ENCODE peak calls at places on chromosomes 16 and 17, in four cellular contexts. L, Z, D and B are unnamed samples.

GRCh38 chr17:44602390-44602789 is 45.1 kb downstream of the FZD2 start:
- DNase-seq in L (no peak), Z (no peak), D (no peak), B (no peak)

GRCh38 chr16:12906271-12906670 is 4.9 kb downstream of the SHISA9 start:
- DNase-seq in L (no peak), Z (no peak), D (no peak), B (no peak)

GRCh38 chr16:74117798-74118197 is 178.8 kb upstream of the PSMD7 start:
- DNase-seq in L (no peak), Z (no peak), D (no peak), B (no peak)

GRCh38 chr17:52149626-52150025 is 8.9 kb downstream of the CA10 start:
- DNase-seq in L (no peak), Z (no peak), D (no peak), B (no peak)

GRCh38 chr17:59219370-59219769 is 941 bp upstream of the GDPD1 start:
- DNase-seq in L (no peak), Z (no peak), D (no peak), B (no peak)

GRCh38 chr17:74807925-74808324 is 31.8 kb upstream of the NAT9 start:
- DNase-seq in L (no peak), Z (no peak), D (peak; percentile 93), B (no peak)

GRCh38 chr16:86574646-86575045 is 3.7 kb upstream of the FOXL1 start:
- DNase-seq in L (no peak), Z (no peak), D (no peak), B (no peak)

GRCh38 chr16:77289331-77289809 is 90.2 kb downstream of the SYCE1L start:
- DNase-seq in L (no peak), Z (no peak), D (peak; percentile 15), B (peak; percentile 20)

GRCh38 chr16:66668777-66669444 is 27.6 kb downstream of the CMTM4 start:
- DNase-seq in L (no peak), Z (no peak), D (no peak), B (no peak)

GRCh38 chr17:70795620-70796019 is 626.3 kb downstream of the KCNJ2 start:
- DNase-seq in L (no peak), Z (no peak), D (no peak), B (no peak)

GRCh38 chr16:72256398-72257048 is 84.6 kb upstream of the PMFBP1 start:
- DNase-seq in L (no peak), Z (no peak), D (no peak), B (no peak)

GRCh38 chr17:60139438-60140285 is 10.1 kb upstream of the CA4 start:
- DNase-seq in L (no peak), Z (peak; percentile 82), D (no peak), B (peak; percentile 68)

GRCh38 chr17:63173903-63174302 is 207.9 kb downstream of the TANC2 start:
- DNase-seq in L (no peak), Z (no peak), D (no peak), B (no peak)

GRCh38 chr17:76268991-76269981 is 4.1 kb downstream of the UBALD2 start:
- DNase-seq in L (no peak), Z (no peak), D (peak; percentile 44), B (no peak)

GRCh38 chr16:86868070-86868469 is 289.7 kb downstream of the FOXL1 start:
- DNase-seq in L (no peak), Z (no peak), D (no peak), B (no peak)

DNA sequence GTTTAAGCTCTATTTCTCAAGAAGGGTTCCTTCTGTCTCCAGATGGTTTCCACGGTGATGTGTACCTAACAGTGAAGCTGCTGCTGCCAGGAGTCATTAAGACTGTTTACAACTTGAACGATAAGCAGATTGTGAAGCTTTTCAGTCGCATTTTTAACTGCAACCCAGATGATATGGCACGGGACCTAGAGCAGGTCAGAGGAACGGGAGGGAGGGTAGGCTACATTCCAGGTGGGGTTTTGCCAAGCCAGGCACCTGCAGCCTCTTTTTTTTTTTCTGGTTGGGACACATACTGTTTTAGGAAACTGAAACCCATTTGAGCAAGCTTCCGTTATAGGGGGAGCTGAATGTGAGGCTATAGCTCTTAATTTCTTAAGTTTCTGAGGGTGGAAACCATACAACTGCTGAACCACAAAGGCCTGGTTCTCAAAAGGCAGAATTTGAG is 10.6 kb downstream of the LIG3 start:
- DNase-seq in L (no peak), Z (no peak), D (no peak), B (no peak)
- TF ChIP-seq RCOR1 in L (no peak), Z (no peak), D (no peak), B (no peak)

GRCh38 chr17:83199500-83200201 is 120.2 kb downstream of the METRNL start:
- DNase-seq in L (no peak), Z (no peak), D (no peak), B (no peak)
- TF ChIP-seq EP300 in L (no peak), Z (no peak), D (no peak), B (no peak)

GRCh38 chr17:79840204-79840988 is 1.2 kb upstream of the CBX4 start:
- DNase-seq in L (no peak), Z (no peak), D (peak; percentile 85), B (no peak)
- TF ChIP-seq RCOR1 in L (no peak), Z (no peak), D (no peak), B (no peak)

DNA sequence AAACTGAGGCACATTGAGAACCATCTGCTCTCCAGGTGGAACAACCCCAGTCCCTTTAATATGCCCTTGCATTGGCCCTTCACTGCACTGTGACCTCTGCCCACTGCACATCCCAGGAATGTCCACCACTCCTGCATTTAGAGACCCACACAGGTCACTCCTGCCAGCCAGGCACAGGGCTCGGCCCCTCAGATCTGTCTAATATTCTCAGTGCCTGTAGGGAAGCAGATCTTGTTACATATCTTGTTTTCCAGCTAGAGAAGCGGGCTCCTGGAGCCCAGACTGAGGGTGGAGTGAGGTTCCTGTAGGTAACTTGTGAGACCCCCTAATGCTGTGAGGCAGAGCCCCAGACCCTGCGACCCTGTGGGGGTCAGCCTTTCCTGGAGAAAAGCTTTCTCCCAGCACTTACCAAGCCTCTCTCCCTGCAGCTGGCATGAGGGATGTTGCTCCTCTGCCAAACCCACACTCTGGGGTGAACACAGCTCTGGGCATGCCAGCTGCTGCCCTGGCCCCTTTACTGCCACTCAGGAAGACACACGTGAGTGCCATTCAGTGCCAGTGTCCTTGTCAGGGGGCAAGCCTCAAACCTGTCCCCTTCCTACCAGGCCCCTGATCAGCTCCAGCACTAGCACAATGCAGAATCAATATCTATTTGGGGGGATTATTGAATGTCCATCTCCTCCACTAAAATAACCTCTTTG is 40.3 kb upstream of the CRHR1 start:
- DNase-seq in L (no peak), Z (no peak), D (no peak), B (no peak)
- TF ChIP-seq EP300 in L (no peak), Z (no peak), D (no peak), B (no peak)